ENCODE peak calls at places on chromosomes 1 and 21, in six cellular contexts. L is stomach, S is GM23338, P is breast epithelium, T is transverse colon, Q is SK-N-MC. J is an unnamed sample.

GRCh38 chr1:27566462-27567182 is 37.3 kb downstream of the AHDC1 start:
- DNase-seq in L (no peak), S (no peak), P (no peak), T (no peak), Q (no peak), J (no peak)

GRCh38 chr1:231691618-231692259 is 65.1 kb downstream of the DISC1 start:
- DNase-seq in T (no peak), Q (no peak), P (no peak), L (no peak), S (peak), J (no peak)

GRCh38 chr1:55213029-55213884 is 1.9 kb downstream of the USP24 start:
- DNase-seq in S (no peak), L (no peak), T (no peak), P (no peak), Q (no peak), J (no peak)

GRCh38 chr1:17878837-17879236 is 123.7 kb downstream of the ACTL8 start:
- DNase-seq in T (no peak), S (no peak), P (no peak), Q (no peak), L (no peak), J (no peak)

GRCh38 chr1:212606734-212607205 is 1.8 kb upstream of the ATF3 start:
- DNase-seq in Q (no peak), S (peak), L (peak), T (peak), P (peak), J (no peak)

GRCh38 chr1:32622806-32623694 is 27.3 kb downstream of the ZBTB8OS start:
- DNase-seq in L (no peak), S (no peak), Q (no peak), P (no peak), T (no peak), J (no peak)

GRCh38 chr1:6105218-6105679 is 59.6 kb downstream of the KCNAB2 start:
- DNase-seq in S (no peak), P (no peak), Q (no peak), L (no peak), T (no peak), J (no peak)

GRCh38 chr21:46226920-46227599 is 1.5 kb downstream of the LSS start:
- DNase-seq in T (no peak), Q (peak), S (no peak), P (no peak), L (no peak), J (no peak)

GRCh38 chr21:35649186-35649585 is 411.1 kb downstream of the SETD4 start:
- DNase-seq in L (no peak), S (no peak), T (no peak), P (no peak), Q (no peak), J (peak)

GRCh38 chr1:224939844-224940425 is 10.5 kb downstream of the DNAH14 start:
- DNase-seq in Q (no peak), L (no peak), S (no peak), P (no peak), T (no peak), J (no peak)

GRCh38 chr1:75203415-75204277 is 69.5 kb downstream of the LHX8 start:
- DNase-seq in T (no peak), Q (peak), S (peak), P (no peak), L (no peak), J (no peak)

GRCh38 chr1:4397196-4397595 is 257.2 kb upstream of the AJAP1 start:
- DNase-seq in S (no peak), P (no peak), L (no peak), Q (no peak), T (no peak), J (no peak)

GRCh38 chr1:228198977-228199590 is 8.8 kb upstream of the OBSCN start:
- DNase-seq in Q (no peak), P (no peak), S (no peak), L (no peak), T (no peak), J (no peak)

GRCh38 chr21:34543017-34543416 is 31.0 kb upstream of the KCNE1 start:
- DNase-seq in P (no peak), S (no peak), L (no peak), Q (no peak), T (peak), J (no peak)

GRCh38 chr21:32190491-32191144 is 88.2 kb downstream of the MIS18A start:
- DNase-seq in Q (no peak), S (no peak), P (no peak), L (no peak), T (no peak), J (no peak)

GRCh38 chr1:234589064-234589765 is 20.8 kb downstream of the IRF2BP2 start:
- DNase-seq in P (peak), S (no peak), T (no peak), L (no peak), Q (no peak), J (peak)

GRCh38 chr1:192535916-192536662 is 39.5 kb upstream of the RGS1 start:
- DNase-seq in P (no peak), T (no peak), L (no peak), S (no peak), Q (no peak), J (no peak)

GRCh38 chr1:234598974-234599616 is 10.9 kb downstream of the IRF2BP2 start:
- DNase-seq in Q (no peak), P (no peak), L (peak), S (no peak), T (peak), J (no peak)

GRCh38 chr1:73887412-73887811 is 310.6 kb downstream of the LRRIQ3 start:
- DNase-seq in Q (no peak), S (no peak), P (no peak), L (no peak), T (no peak), J (no peak)

GRCh38 chr1:235336903-235337302 is 8.5 kb downstream of the GGPS1 start:
- DNase-seq in Q (no peak), S (no peak), L (peak), P (no peak), T (no peak), J (no peak)

GRCh38 chr1:3775498-3776230 is 3.1 kb downstream of the SMIM1 start:
- DNase-seq in L (peak), T (peak), P (no peak), S (peak), Q (no peak), J (no peak)

GRCh38 chr1:2594001-2594640 is 7.5 kb downstream of the PRXL2B start:
- DNase-seq in S (no peak), Q (no peak), P (no peak), L (peak), T (peak), J (no peak)

GRCh38 chr1:68141801-68142440 is 90.4 kb downstream of the WLS start:
- DNase-seq in Q (no peak), L (no peak), T (no peak), P (no peak), S (peak), J (no peak)

GRCh38 chr1:67194209-67194863 is 28.1 kb downstream of the IL23R start:
- DNase-seq in L (no peak), S (no peak), T (no peak), Q (no peak), P (no peak), J (no peak)

GRCh38 chr1:156080598-156081173 is 1.6 kb downstream of the MEX3A start:
- DNase-seq in S (no peak), P (no peak), T (no peak), L (no peak), Q (no peak), J (no peak)

GRCh38 chr1:62398377-62398776 is 38.5 kb upstream of the USP1 start:
- DNase-seq in P (no peak), L (no peak), Q (no peak), T (no peak), S (no peak), J (no peak)

GRCh38 chr1:206695751-206696150 is 11.0 kb downstream of the MAPKAPK2 start:
- DNase-seq in S (no peak), Q (no peak), T (no peak), P (no peak), L (no peak), J (no peak)

GRCh38 chr1:236002025-236002390 is 62.9 kb downstream of the NID1 start:
- DNase-seq in L (no peak), Q (no peak), S (no peak), T (peak), P (no peak), J (no peak)

GRCh38 chr1:115555446-115555845 is 86.3 kb upstream of the VANGL1 start:
- DNase-seq in L (no peak), Q (no peak), T (no peak), S (no peak), P (no peak), J (no peak)

GRCh38 chr21:32233722-32234301 is 45.0 kb downstream of the MIS18A start:
- DNase-seq in S (no peak), L (no peak), Q (no peak), T (no peak), P (no peak), J (no peak)

GRCh38 chr1:228980232-228980969 is 245.1 kb downstream of the RHOU start:
- DNase-seq in L (no peak), S (no peak), P (no peak), T (no peak), Q (no peak), J (no peak)

GRCh38 chr1:57232500-57232899 is 191.4 kb downstream of the DAB1 start:
- DNase-seq in L (no peak), S (peak), Q (no peak), P (no peak), T (no peak), J (no peak)

GRCh38 chr1:60133848-60134247 is 60.3 kb upstream of the C1orf87 start:
- DNase-seq in L (no peak), Q (no peak), T (no peak), S (no peak), P (no peak), J (no peak)

GRCh38 chr1:180617769-180618168 is 14.1 kb upstream of the XPR1 start:
- DNase-seq in L (no peak), S (no peak), Q (no peak), T (no peak), P (no peak), J (no peak)

GRCh38 chr1:26189331-26189730 is 1.1 kb upstream of the CATSPER4 start:
- DNase-seq in Q (no peak), S (no peak), P (no peak), L (no peak), T (no peak), J (no peak)

GRCh38 chr1:26191739-26192138 is 1.3 kb downstream of the CATSPER4 start:
- DNase-seq in S (no peak), P (no peak), L (no peak), Q (no peak), T (no peak), J (no peak)

GRCh38 chr1:26189751-26190275 is 589 bp upstream of the CATSPER4 start:
- DNase-seq in S (no peak), T (no peak), Q (no peak), P (no peak), L (no peak), J (no peak)

GRCh38 chr1:26188477-26188876 is 1.9 kb upstream of the CATSPER4 start:
- DNase-seq in P (no peak), T (no peak), L (no peak), Q (no peak), S (no peak), J (no peak)

DNA sequence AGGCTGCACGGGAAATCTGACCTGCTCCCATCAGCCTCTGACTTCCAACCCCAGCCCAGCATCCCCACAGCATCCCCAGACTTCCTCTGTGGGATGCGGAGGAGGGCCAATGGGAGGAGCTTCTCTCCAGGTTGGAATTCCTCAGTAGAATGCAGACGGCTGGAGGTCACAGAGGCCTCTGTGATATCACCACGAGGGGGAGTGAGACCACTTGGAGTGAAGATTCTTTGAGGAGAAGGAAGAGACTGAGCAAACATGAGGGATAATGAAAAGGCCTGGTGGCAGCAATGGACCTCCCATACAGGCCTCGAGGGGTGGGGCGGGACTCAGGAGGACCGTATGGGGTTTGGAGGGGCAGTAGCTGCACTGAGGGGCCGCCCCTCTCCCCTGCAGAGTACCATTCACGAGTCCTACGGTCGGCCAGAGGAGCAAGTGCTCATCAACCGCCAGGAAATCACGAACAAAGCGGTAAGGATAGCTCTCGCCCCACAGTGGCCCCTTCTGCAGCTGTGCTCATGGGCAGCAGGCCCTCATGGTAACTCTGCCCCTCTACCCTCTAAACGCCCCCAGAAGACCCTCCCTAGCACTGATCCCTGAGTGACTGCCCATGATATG is at the start of gene CATSPER4:
- DNase-seq in L (no peak), P (no peak), Q (no peak), S (peak), T (no peak), J (no peak)
- H3K4me3 ChIP-seq in L (no peak), P (no peak), Q (no peak), S (no peak), T (no peak), J (no peak)

GRCh38 chr1:202067188-202067977 is 55.3 kb upstream of the GPR37L1 start:
- DNase-seq in T (no peak), L (no peak), P (no peak), S (no peak), Q (no peak), J (no peak)
- TF ChIP-seq POLR2AphosphoS5 in T (no peak), L (no peak), P (no peak), S (no peak), Q (no peak), J (no peak)

DNA sequence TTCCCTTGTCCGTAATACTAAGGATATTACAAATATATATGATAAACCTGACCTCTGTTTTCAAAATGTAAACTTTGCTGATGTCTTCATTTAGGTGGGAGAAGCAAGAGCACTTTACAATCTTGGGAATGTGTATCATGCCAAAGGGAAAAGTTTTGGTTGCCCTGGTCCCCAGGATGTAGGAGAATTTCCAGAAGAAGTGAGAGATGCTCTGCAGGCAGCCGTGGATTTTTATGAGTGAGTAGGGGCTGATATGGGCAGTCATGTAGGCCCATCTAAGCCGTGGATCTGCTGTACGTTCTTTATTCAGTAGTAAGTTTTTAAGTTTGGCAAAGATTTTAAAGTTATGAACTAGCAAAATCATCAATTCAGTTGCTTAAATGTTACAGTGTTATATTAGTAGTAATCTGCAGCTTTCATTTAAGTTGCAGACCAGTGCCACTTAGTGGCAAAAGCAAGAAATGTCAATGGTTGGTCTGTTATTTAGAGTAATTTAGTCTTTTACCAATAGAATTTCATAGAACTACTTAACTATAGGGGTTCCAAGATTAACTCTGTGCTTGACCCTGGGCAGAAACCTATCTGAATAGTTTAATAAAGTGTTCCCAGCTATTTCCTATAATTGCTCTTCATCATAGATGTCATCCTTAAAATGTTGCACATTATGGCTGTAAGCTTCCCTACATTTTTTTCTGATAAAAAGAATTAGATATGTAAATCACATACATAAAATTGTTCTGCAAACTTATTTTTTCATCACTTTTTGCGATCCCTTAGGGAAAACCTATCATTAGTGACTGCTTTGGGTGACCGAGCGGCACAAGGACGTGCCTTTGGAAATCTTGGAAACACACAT is 21.3 kb downstream of the GPSM2 start:
- DNase-seq in T (peak), S (peak), L (no peak), Q (no peak), P (no peak), J (no peak)
- H3K4me3 ChIP-seq in T (no peak), S (no peak), L (no peak), Q (no peak), P (no peak), J (no peak)

DNA sequence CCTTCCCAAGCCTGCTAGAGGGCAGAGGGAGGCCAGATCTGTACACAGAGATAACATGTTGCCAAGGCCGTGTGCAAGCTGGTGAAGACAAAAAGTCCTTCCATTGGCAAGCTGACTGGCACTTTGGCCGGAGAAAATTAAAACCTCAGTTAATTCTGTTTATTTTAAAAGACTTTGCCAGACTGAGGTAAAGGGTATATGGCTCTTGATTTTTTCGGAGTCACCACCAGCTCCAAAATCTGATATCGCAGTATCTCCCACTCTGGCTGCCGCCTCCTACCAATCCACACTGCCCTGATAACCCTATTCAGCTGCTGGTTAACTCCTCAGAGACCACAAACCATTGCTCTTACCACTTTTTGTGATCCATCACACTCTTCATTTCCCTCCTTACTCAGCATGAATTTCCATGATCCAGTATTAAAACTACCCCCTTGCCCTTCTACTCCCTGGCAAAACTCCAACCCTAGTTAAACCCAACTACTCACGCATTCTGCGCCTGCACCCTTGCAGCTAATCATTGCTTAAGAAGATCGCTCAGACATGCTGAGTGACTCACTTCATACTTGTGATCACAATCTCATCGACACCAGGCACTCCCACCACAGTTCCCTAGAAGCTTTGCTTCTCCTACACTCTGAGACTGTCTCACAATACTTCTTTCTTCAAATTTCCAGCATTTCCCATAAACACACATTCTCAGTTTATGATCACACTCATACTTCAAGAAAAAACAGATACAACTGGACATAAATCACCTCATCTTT is 5.8 kb upstream of the PPP1R15B start:
- DNase-seq in T (peak), P (peak), L (peak), Q (peak), S (no peak), J (no peak)
- TF ChIP-seq POLR2AphosphoS5 in T (peak), P (peak), L (peak), Q (no peak), S (no peak), J (peak)

GRCh38 chr1:172559811-172560210 is 26.9 kb downstream of the SUCO start:
- DNase-seq in L (no peak), Q (no peak), P (no peak), T (no peak), S (no peak), J (no peak)
- H3K4me3 ChIP-seq in L (no peak), Q (no peak), P (no peak), T (no peak), S (no peak), J (no peak)

GRCh38 chr1:36994294-36994693 is 40.0 kb downstream of the GRIK3 start:
- DNase-seq in Q (no peak), L (no peak), S (no peak), P (no peak), T (no peak), J (no peak)

GRCh38 chr1:36990928-36991327 is 43.4 kb downstream of the GRIK3 start:
- DNase-seq in Q (no peak), P (no peak), L (no peak), T (no peak), S (no peak), J (no peak)

GRCh38 chr1:36989260-36989659 is 45.1 kb downstream of the GRIK3 start:
- DNase-seq in T (no peak), P (no peak), S (no peak), Q (no peak), L (no peak), J (no peak)

GRCh38 chr1:36992139-36992940 is 42.0 kb downstream of the GRIK3 start:
- DNase-seq in S (no peak), Q (no peak), P (no peak), L (no peak), T (no peak), J (no peak)

GRCh38 chr1:36991551-36991950 is 42.8 kb downstream of the GRIK3 start:
- DNase-seq in P (peak), T (no peak), S (no peak), Q (no peak), L (no peak), J (no peak)
- TF ChIP-seq POLR2AphosphoS5 in P (no peak), T (no peak), S (no peak), Q (no peak), L (no peak), J (no peak)

GRCh38 chr21:43278359-43278758 is 109.6 kb downstream of the CRYAA start:
- DNase-seq in P (no peak), S (no peak), L (no peak), T (no peak), Q (no peak), J (no peak)

GRCh38 chr21:43278766-43279577 is 110.2 kb downstream of the CRYAA start:
- DNase-seq in P (no peak), S (no peak), L (no peak), T (no peak), Q (no peak), J (no peak)

GRCh38 chr21:43277481-43278351 is 108.9 kb downstream of the CRYAA start:
- DNase-seq in Q (peak), T (no peak), L (no peak), S (no peak), P (no peak), J (no peak)

GRCh38 chr21:43280949-43281633 is 112.3 kb downstream of the CRYAA start:
- DNase-seq in Q (no peak), P (no peak), L (no peak), T (no peak), S (no peak), J (no peak)

DNA sequence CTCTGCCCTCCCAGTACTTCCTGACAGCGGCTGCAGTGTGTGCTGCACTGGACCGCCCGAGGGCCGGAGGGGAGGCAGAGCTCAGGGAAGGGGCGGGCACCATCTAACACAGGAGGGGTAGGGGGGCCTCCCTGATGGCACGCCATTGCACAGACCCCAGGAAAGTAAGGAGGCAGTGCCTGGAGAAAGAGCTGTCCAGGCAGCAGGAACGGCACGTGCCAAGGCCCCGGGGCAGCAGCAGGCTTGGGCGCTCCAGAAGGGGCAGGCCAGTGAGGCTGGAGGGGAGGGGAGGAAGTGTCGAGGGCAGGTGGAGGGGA is 110.7 kb downstream of the CRYAA start:
- DNase-seq in Q (no peak), L (no peak), T (no peak), S (no peak), P (no peak), J (no peak)
- H3K4me3 ChIP-seq in Q (no peak), L (no peak), T (no peak), S (no peak), P (no peak), J (no peak)

GRCh38 chr1:204073837-204074273 is 940 bp downstream of the SOX13 start:
- DNase-seq in P (no peak), T (no peak), S (no peak), L (no peak), Q (no peak), J (no peak)
- TF ChIP-seq POLR2AphosphoS5 in P (no peak), T (no peak), S (no peak), L (no peak), Q (no peak), J (no peak)